ENCODE peak calls at places on chromosomes 11 and 22, in eight cellular contexts. G is GM12864, B is BJ, J is GM06990, P is GM23338, N is GM12865, Y is AG04450, Q is A549. X is an unnamed sample.
A peak's percentile ranks its signal among the peaks of the same experiment; 100 is the strongest.

GRCh38 chr11:71095294-71095850 is 157.0 kb downstream of the SHANK2 start:
- DNase-seq in G (no peak), B (no peak), J (no peak), P (no peak), N (no peak), Y (no peak), Q (no peak), X (no peak)

GRCh38 chr11:83573097-83573496 is 286.9 kb upstream of the CCDC90B start:
- DNase-seq in G (no peak), B (peak; percentile 35), J (no peak), P (no peak), N (no peak), Y (no peak), Q (no peak), X (peak; percentile 56)

GRCh38 chr22:22802346-22802970 is 85.2 kb upstream of the IGLL5 start:
- DNase-seq in G (no peak), B (no peak), J (no peak), P (peak; percentile 35), N (peak; percentile 70), Y (no peak), Q (no peak), X (no peak)

GRCh38 chr11:74707602-74708510 is 23.4 kb downstream of the CHRDL2 start:
- DNase-seq in G (no peak), B (no peak), J (no peak), P (no peak), N (no peak), Y (no peak), Q (no peak), X (no peak)

GRCh38 chr22:37328017-37328416 is 45.7 kb downstream of the CYTH4 start:
- DNase-seq in G (no peak), B (peak; percentile 83), J (no peak), P (no peak), N (no peak), Y (peak; percentile 74), Q (no peak), X (peak; percentile 63)

GRCh38 chr22:21632237-21632895 is at the start of gene CCDC116:
- DNase-seq in G (no peak), B (no peak), J (no peak), P (peak; percentile 84), N (peak; percentile 54), Y (no peak), Q (no peak), X (no peak)

GRCh38 chr11:129377739-129378138 is 2.1 kb downstream of the BARX2 start:
- DNase-seq in G (no peak), B (no peak), J (no peak), P (no peak), N (no peak), Y (no peak), Q (no peak), X (no peak)

GRCh38 chr11:35427158-35427557 is 7.8 kb upstream of the SLC1A2 start:
- DNase-seq in G (no peak), B (peak; percentile 17), J (no peak), P (no peak), N (no peak), Y (no peak), Q (no peak), X (peak; percentile 55)

GRCh38 chr22:17638182-17638431 is 450 bp upstream of the BCL2L13 start:
- DNase-seq in G (no peak), B (no peak), J (no peak), P (peak; percentile 81), N (no peak), Y (no peak), Q (peak; percentile 33), X (no peak)

GRCh38 chr11:35104655-35105054 is 34.3 kb upstream of the CD44 start:
- DNase-seq in G (no peak), B (no peak), J (no peak), P (no peak), N (no peak), Y (no peak), Q (no peak), X (no peak)

GRCh38 chr22:36144886-36145541 is 15.5 kb downstream of the APOL3 start:
- DNase-seq in G (no peak), B (no peak), J (no peak), P (peak; percentile 84), N (peak; percentile 42), Y (peak; percentile 43), Q (peak; percentile 12), X (peak; percentile 32)

GRCh38 chr11:67240575-67241389 is 25.5 kb upstream of the GRK2 start:
- DNase-seq in G (peak; percentile 81), B (peak; percentile 39), J (peak; percentile 70), P (peak; percentile 70), N (peak; percentile 92), Y (peak; percentile 38), Q (peak; percentile 56), X (peak; percentile 37)

GRCh38 chr11:67239795-67240574 is 26.3 kb upstream of the GRK2 start:
- DNase-seq in G (peak; percentile 93), B (peak; percentile 96), J (peak; percentile 95), P (peak; percentile 99), N (peak; percentile 99), Y (peak; percentile 97), Q (peak; percentile 93), X (peak; percentile 96)

GRCh38 chr11:67237574-67237973 is 28.7 kb upstream of the GRK2 start:
- DNase-seq in G (no peak), B (no peak), J (no peak), P (no peak), N (no peak), Y (no peak), Q (no peak), X (no peak)

GRCh38 chr11:67242548-67242947 is 23.7 kb upstream of the GRK2 start:
- DNase-seq in G (no peak), B (no peak), J (no peak), P (no peak), N (no peak), Y (no peak), Q (no peak), X (no peak)

DNA sequence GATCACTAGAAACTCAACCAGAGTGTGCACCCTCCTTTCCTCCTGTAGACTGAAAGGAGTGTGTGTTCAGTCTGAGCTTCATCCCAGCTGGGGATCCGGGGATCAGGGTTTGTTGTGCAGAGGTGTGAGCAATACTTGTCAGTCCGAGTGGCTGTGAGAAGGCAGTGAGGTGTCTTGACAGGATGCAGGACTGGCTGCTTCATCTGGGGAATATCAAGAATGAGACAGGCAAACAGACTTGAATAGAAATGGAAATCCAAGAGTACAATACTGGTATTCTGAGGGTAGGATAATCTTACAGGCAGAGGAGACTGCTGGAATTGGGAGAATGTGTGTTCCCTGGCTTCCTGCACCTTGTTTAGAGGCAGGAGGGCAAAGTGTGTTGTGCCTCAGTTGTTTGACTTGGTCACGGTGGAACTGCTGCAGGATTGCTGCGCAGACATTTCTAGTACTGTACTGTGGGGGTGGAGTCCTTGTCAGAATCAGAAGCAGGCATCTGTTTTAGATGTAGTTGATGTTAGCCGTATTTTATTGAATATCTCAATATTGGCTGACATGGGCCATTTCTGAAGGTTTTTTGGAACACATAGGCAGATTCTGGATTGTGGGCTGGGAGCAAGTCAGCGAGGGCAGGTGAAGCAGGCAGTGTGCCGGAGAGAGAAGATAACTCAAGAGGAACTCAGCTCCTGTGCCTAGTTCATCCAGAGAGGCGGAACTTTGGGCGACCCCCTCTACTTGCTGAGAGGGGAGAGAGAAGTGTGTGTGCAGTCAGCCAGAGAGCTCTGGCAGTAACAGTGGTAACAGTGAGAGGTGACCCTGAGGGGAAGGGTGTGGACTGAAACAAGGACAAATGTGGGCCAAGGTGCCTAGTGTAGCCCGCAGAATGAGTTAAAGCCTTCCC is 27.1 kb upstream of the GRK2 start:
- DNase-seq in G (no peak), B (no peak), J (no peak), P (no peak), N (no peak), Y (no peak), Q (no peak), X (no peak)
- H3K4me3 ChIP-seq in G (peak overlapping the region; percentile 91), B (no peak overlapping the region), J (peak overlapping the region; percentile 96), P (peak overlapping the region; percentile 47), N (peak overlapping the region; percentile 42), Y (peak overlapping the region; percentile 52), Q (peak overlapping the region; percentile 22), X (peak overlapping the region; percentile 26)

DNA sequence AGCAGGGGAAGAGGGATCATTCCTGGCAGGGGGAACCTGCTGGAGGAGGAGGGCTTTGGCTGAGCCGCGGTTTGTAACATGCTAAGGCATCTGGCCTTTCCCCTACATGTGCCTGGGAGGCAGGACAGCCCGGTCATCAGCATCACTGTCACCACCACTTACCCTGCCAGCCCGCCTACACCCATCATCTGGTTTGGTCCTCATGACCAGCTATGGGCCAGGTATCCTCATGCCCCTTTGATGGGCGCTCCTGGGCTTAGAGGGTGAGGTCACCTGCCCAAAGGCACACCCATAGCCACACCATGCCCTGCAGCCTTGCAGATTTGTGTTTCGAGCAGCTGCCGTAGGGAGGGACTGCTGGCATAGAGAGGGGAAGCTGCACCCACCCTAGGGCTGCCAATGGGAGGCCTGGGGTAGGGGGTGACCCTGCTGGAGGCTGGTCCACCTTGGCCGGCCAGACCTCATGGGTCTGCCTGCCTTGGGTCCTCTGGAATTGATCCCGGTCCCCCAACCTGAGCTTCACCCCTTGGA is 2.6 kb downstream of the MRGPRF start:
- DNase-seq in G (no peak), B (no peak), J (no peak), P (no peak), N (no peak), Y (no peak), Q (no peak), X (no peak)
- H3K4me3 ChIP-seq in G (no peak overlapping the region), B (peak overlapping the region; percentile 51), J (no peak overlapping the region), P (peak overlapping the region; percentile 43), N (no peak overlapping the region), Y (peak overlapping the region; percentile 63), Q (no peak overlapping the region), X (peak overlapping the region; percentile 36)

GRCh38 chr11:99069831-99070444 is 49.2 kb downstream of the CNTN5 start:
- DNase-seq in G (peak; percentile 5), B (no peak), J (no peak), P (peak; percentile 45), N (peak; percentile 63), Y (no peak), Q (no peak), X (no peak)
- H3K4me3 ChIP-seq in G (peak overlapping the region; percentile 46), B (no peak overlapping the region), J (peak overlapping the region; percentile 46), P (no peak overlapping the region), N (peak overlapping the region; percentile 46), Y (peak overlapping the region; percentile 23), Q (peak overlapping the region; percentile 15), X (no peak overlapping the region)

GRCh38 chr11:115418081-115418480 is 86.1 kb downstream of the CADM1 start:
- DNase-seq in G (no peak), B (no peak), J (no peak), P (no peak), N (peak; percentile 9), Y (no peak), Q (no peak), X (no peak)

GRCh38 chr11:115421338-115422012 is 82.7 kb downstream of the CADM1 start:
- DNase-seq in G (no peak), B (no peak), J (no peak), P (no peak), N (no peak), Y (no peak), Q (no peak), X (no peak)

GRCh38 chr11:115415939-115416338 is 88.3 kb downstream of the CADM1 start:
- DNase-seq in G (no peak), B (no peak), J (no peak), P (no peak), N (no peak), Y (no peak), Q (no peak), X (no peak)

GRCh38 chr11:115420524-115420923 is 83.7 kb downstream of the CADM1 start:
- DNase-seq in G (no peak), B (no peak), J (no peak), P (no peak), N (no peak), Y (no peak), Q (no peak), X (no peak)

DNA sequence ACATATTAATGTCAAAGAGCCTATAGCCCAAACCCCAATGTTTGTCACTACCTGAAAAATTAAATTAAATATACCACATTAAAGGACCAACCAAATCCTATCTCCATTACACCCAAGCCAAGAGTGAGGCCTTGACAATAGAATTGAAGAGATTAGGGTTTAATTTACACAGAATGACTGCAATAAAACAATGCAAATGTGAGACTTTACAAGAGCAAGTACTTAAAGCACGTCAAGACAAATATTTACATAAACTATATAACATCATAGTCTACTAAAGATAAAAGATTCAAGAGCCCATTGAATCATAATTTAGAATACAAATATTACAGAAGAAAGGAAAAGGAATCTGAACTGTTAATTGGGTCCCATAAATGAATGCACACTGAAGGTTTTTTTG is 85.6 kb downstream of the CADM1 start:
- DNase-seq in G (no peak), B (no peak), J (no peak), P (no peak), N (no peak), Y (no peak), Q (no peak), X (no peak)
- H3K4me3 ChIP-seq in G (no peak overlapping the region), B (no peak overlapping the region), J (no peak overlapping the region), P (no peak overlapping the region), N (no peak overlapping the region), Y (no peak overlapping the region), Q (no peak overlapping the region), X (no peak overlapping the region)

X was measured in AG09309.